ENCODE peak calls at places on chromosome 22, in six cellular contexts. U, F, T, J, Q and X are unnamed samples.
A peak's percentile ranks its signal among the peaks of the same experiment; 100 is the strongest.

GRCh38 chr22:45502215-45503070 is at the start of gene FBLN1:
- DNase-seq in T (no peak), F (peak; percentile 85), J (peak; percentile 59), U (peak; percentile 89), Q (no peak), X (peak; percentile 56)

GRCh38 chr22:22143448-22143847 is 101.1 kb upstream of the VPREB1 start:
- DNase-seq in T (no peak), F (no peak), U (no peak), J (no peak), Q (no peak), X (no peak)

GRCh38 chr22:45742866-45743450 is 71.3 kb downstream of the ATXN10 start:
- DNase-seq in U (no peak), J (no peak), F (no peak), Q (peak; percentile 65), T (no peak), X (peak; percentile 80)

GRCh38 chr22:36923458-36923784 is 10.0 kb downstream of the CSF2RB start:
- DNase-seq in U (no peak), F (no peak), J (no peak), T (no peak), Q (no peak), X (no peak)

GRCh38 chr22:25628494-25628893 is 64.0 kb downstream of the GRK3 start:
- DNase-seq in T (no peak), F (no peak), U (no peak), J (no peak), Q (no peak), X (no peak)

GRCh38 chr22:22702159-22702873 is 57.9 kb downstream of the GGTLC2 start:
- DNase-seq in U (peak; percentile 16), F (no peak), Q (no peak), J (no peak), T (no peak), X (no peak)

GRCh38 chr22:49380828-49381114 is 446.9 kb downstream of the BRD1 start:
- DNase-seq in T (no peak), Q (no peak), J (no peak), F (no peak), U (no peak), X (no peak)

GRCh38 chr22:45631140-45631539 is 40.5 kb upstream of the ATXN10 start:
- DNase-seq in T (no peak), Q (no peak), F (no peak), J (no peak), U (no peak), X (no peak)

GRCh38 chr22:21624880-21625791 is 4.7 kb downstream of the YDJC start:
- DNase-seq in F (no peak), J (no peak), T (no peak), Q (no peak), U (no peak), X (no peak)

GRCh38 chr22:35894937-35895708 is 133.5 kb downstream of the RBFOX2 start:
- DNase-seq in U (no peak), Q (peak; percentile 79), F (no peak), T (no peak), J (peak; percentile 75), X (peak; percentile 85)

GRCh38 chr22:36334081-36334831 is 53.5 kb downstream of the MYH9 start:
- DNase-seq in J (peak; percentile 61), U (peak; percentile 78), F (no peak), T (no peak), Q (no peak), X (peak; percentile 48)

GRCh38 chr22:43053176-43053575 is 36.0 kb downstream of the TTLL1 start:
- DNase-seq in F (no peak), J (no peak), U (peak; percentile 75), Q (no peak), T (no peak), X (no peak)

GRCh38 chr22:36701166-36701713 is 2.3 kb downstream of the CACNG2 start:
- DNase-seq in U (no peak), Q (no peak), T (no peak), F (no peak), J (no peak), X (no peak)

GRCh38 chr22:46335201-46336118 is at the start of gene TRMU:
- DNase-seq in T (peak; percentile 51), F (peak; percentile 79), U (peak; percentile 92), J (peak; percentile 84), Q (peak; percentile 86), X (peak; percentile 88)

GRCh38 chr22:24102366-24103200 is 78.7 kb upstream of the SUSD2 start:
- DNase-seq in U (no peak), T (no peak), J (no peak), Q (no peak), F (no peak), X (no peak)

GRCh38 chr22:36470994-36471331 is 10.5 kb downstream of the TXN2 start:
- DNase-seq in Q (peak; percentile 73), T (no peak), J (peak; percentile 87), U (no peak), F (no peak), X (peak; percentile 51)

GRCh38 chr22:37202001-37202555 is 10.2 kb downstream of the SSTR3 start:
- DNase-seq in F (no peak), J (no peak), T (no peak), U (no peak), Q (no peak), X (no peak)

GRCh38 chr22:22955866-22956535 is 68.4 kb downstream of the IGLL5 start:
- DNase-seq in U (peak; percentile 73), J (peak; percentile 46), T (no peak), Q (peak; percentile 61), F (peak; percentile 79), X (peak; percentile 47)

DNA sequence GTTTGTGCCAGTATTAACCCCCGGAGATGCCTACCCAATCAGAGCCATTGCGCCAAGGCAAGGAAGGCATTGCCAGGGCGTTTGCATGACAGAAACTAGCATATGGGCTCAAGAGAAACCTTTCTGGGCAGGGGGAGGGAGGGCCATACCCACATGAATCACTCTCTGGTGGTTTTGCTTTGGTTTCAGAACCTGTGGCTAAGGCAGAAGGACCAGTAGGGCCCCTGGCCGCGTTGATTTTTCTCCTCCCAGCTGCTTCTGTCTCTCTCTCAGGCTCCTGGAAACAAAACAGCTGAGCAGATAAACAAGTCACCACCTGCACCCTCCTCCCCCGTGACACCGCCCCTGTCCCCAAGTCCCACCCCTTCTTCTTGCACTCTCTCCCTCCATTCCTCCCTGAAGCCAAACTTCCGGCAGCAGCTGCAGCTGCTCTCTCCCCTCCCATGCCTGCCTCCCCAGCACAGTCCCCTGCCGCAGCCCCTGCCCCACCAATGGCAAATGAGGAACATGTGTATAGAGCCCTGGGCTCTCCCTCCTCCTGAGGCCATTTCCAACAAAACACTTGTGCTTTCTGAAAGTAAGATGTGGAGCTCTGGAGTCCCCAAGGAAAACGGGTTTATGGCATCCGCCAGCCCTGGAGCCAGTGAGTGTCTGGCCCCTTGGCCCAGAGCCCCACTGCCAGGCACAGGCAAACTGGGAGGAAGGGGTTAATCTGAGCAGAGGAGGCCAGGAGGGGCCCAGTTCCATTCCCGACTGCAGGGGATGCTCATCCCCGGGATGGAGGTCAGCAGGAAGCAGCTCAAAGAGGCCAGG is 39.0 kb upstream of the ADA2 start:
- DNase-seq in J (peak; percentile 66), F (peak; percentile 75), T (no peak), U (peak; percentile 93), Q (no peak), X (peak; percentile 33)
- H2BK5ac ChIP-seq in J (no peak overlapping the region), F (peak overlapping the region; percentile 14), T (peak overlapping the region; percentile 97), U (peak overlapping the region; percentile 2), Q (no peak overlapping the region), X (no peak overlapping the region)

DNA sequence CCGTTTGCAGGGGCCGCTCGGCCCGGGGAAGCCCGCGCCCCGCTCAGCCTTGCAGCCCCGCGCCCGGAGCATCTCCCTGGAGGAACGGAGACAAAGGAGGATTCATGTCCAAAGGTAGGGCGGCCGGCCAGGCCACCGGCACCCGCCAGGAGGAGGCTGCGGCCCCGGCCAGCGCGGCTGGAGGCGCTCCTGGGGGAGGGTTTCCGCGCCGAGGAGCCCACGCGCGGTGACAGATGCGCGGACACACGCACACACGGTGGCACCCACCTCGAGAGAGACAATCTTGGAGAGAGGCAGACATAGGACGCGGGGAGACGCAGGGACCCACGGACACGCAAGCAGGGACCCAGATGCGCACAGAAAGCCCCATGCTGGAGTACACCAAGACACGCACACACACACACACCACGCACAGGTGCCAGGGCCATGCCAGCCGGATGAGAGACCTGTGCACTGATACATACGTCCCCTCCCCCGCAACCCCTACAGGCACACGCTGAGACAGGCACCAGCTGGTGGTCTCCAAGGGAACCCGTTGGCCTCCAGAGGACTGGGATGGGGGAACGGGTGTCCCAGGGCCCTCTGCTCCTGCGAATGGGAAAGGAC is 7.8 kb downstream of the SEPTIN3 start:
- DNase-seq in T (no peak), F (no peak), Q (no peak), U (no peak), J (no peak), X (no peak)
- H3K4me3 ChIP-seq in T (peak overlapping the region; percentile 87), F (peak overlapping the region; percentile 85), Q (peak overlapping the region; percentile 30), U (no peak overlapping the region), J (no peak overlapping the region), X (peak overlapping the region; percentile 53)

GRCh38 chr22:31630331-31631329 is 31.4 kb downstream of the PISD start:
- DNase-seq in J (peak; percentile 50), T (peak; percentile 53), Q (peak; percentile 74), F (peak; percentile 64), U (peak; percentile 84), X (peak; percentile 89)

GRCh38 chr22:31629741-31630184 is 32.3 kb downstream of the PISD start:
- DNase-seq in J (no peak), T (no peak), U (no peak), Q (no peak), F (no peak), X (no peak)

GRCh38 chr22:31628969-31629723 is 32.9 kb downstream of the PISD start:
- DNase-seq in U (no peak), T (no peak), J (no peak), F (no peak), Q (no peak), X (no peak)

GRCh38 chr22:31628362-31628761 is 33.7 kb downstream of the PISD start:
- DNase-seq in Q (no peak), T (no peak), U (no peak), J (no peak), F (no peak), X (no peak)

DNA sequence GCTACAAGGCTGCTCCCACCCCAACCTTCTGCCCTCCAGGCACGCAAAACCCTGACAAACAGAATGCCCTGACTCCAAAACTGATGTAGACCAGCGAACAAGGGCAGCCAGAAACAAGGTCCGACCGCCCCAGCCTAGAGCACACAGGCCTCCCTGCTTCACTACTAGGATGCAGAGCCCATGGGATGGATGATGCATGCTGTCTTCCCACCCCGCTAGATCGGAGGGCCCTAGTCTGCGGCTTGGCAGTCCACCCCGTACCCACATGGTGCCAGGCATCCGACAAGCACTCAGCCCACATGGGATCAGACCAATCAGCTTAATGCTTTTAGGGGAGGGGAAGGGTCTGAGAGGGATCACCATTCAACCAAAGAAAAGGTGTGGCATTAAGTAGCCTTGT is 30.6 kb downstream of the PISD start:
- DNase-seq in Q (no peak), J (no peak), U (no peak), F (no peak), T (no peak), X (no peak)
- H3K4me1 ChIP-seq in Q (peaks cover 18% of the 10 kb centered on the region), J (peaks cover 16% of the 10 kb centered on the region), U (peaks cover under 1% of the 10 kb centered on the region), F (peaks cover 11% of the 10 kb centered on the region), T (peaks cover 13% of the 10 kb centered on the region), X (peaks cover 59% of the 10 kb centered on the region)

GRCh38 chr22:28105988-28106387 is 186.9 kb upstream of the PITPNB start:
- DNase-seq in F (no peak), J (no peak), Q (no peak), T (no peak), U (no peak), X (no peak)
- H2BK5ac ChIP-seq in F (no peak overlapping the region), J (no peak overlapping the region), Q (no peak overlapping the region), T (no peak overlapping the region), U (no peak overlapping the region), X (no peak overlapping the region)

DNA sequence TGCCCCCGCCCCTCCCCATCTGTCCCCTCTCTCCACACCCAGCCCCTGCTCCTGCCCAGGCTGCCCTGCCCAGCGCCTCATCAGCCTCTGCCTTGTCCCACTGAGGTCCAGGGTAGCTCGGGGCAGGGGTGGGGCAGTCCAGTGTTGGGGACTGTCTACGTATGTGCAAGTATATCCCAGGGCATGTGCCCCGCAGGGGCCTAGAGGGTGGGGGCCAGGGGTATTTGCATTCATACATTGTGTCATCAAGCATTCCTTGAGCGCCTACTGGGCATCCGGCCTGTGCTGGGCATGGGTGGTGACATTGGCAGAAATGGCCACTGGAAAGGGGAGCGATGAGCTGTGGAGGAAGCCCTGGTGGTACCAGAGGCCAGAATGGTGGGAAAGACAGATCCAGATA is 17.6 kb upstream of the TAB1 start:
- DNase-seq in T (no peak), J (no peak), F (no peak), U (no peak), Q (no peak), X (no peak)
- H3K4me3 ChIP-seq in T (no peak overlapping the region), J (no peak overlapping the region), F (no peak overlapping the region), U (no peak overlapping the region), Q (no peak overlapping the region), X (no peak overlapping the region)